ENCODE peak calls at places on chromosome 3, in seven cellular contexts. One of them, this sample, is unnamed.

GRCh38 chr3:171622126-171622525 is 161.9 kb upstream of the TNIK start:
- DNase-seq in posterior vena cava: no peak
- DNase-seq in RWPE1: no peak
- DNase-seq in heart left ventricle: no peak
- DNase-seq in RWPE2: no peak
- DNase-seq in AG10803: no peak
- DNase-seq in LoVo: no peak
- DNase-seq in this sample: no peak

GRCh38 chr3:66423791-66424190 is 77.0 kb downstream of the LRIG1 start:
- DNase-seq in posterior vena cava: no peak
- DNase-seq in RWPE1: no peak
- DNase-seq in heart left ventricle: no peak
- DNase-seq in RWPE2: no peak
- DNase-seq in AG10803: peak; percentile 75
- DNase-seq in LoVo: no peak
- DNase-seq in this sample: no peak

GRCh38 chr3:123194552-123194951 is 7.2 kb upstream of the SEC22A start:
- DNase-seq in posterior vena cava: no peak
- DNase-seq in RWPE1: no peak
- DNase-seq in heart left ventricle: no peak
- DNase-seq in RWPE2: no peak
- DNase-seq in AG10803: peak; percentile 11
- DNase-seq in LoVo: no peak
- DNase-seq in this sample: no peak

GRCh38 chr3:106811376-106811775 is 565.9 kb upstream of the CCDC54 start:
- DNase-seq in posterior vena cava: no peak
- DNase-seq in RWPE1: peak; percentile 14
- DNase-seq in heart left ventricle: no peak
- DNase-seq in RWPE2: no peak
- DNase-seq in AG10803: peak; percentile 79
- DNase-seq in LoVo: no peak
- DNase-seq in this sample: no peak

GRCh38 chr3:157491136-157491535 is 12.1 kb downstream of the VEPH1 start:
- DNase-seq in posterior vena cava: no peak
- DNase-seq in RWPE1: no peak
- DNase-seq in heart left ventricle: no peak
- DNase-seq in RWPE2: no peak
- DNase-seq in AG10803: no peak
- DNase-seq in LoVo: no peak
- DNase-seq in this sample: no peak

GRCh38 chr3:99172736-99173657 is 271.5 kb upstream of the DCBLD2 start:
- DNase-seq in posterior vena cava: peak; percentile 59
- DNase-seq in RWPE1: peak; percentile 34
- DNase-seq in heart left ventricle: peak; percentile 38
- DNase-seq in RWPE2: no peak
- DNase-seq in AG10803: peak; percentile 86
- DNase-seq in LoVo: peak; percentile 63
- DNase-seq in this sample: peak; percentile 65

GRCh38 chr3:36677331-36678007 is 86.9 kb downstream of the DCLK3 start:
- DNase-seq in posterior vena cava: no peak
- DNase-seq in RWPE1: peak; percentile 13
- DNase-seq in heart left ventricle: no peak
- DNase-seq in RWPE2: no peak
- DNase-seq in AG10803: peak; percentile 98
- DNase-seq in LoVo: no peak
- DNase-seq in this sample: no peak

GRCh38 chr3:129561619-129562248 is 18.8 kb downstream of the H1-8 start:
- DNase-seq in posterior vena cava: no peak
- DNase-seq in RWPE1: no peak
- DNase-seq in heart left ventricle: no peak
- DNase-seq in RWPE2: no peak
- DNase-seq in AG10803: no peak
- DNase-seq in LoVo: no peak
- DNase-seq in this sample: no peak

GRCh38 chr3:39724233-39724846 is 85.1 kb upstream of the MYRIP start:
- DNase-seq in posterior vena cava: no peak
- DNase-seq in RWPE1: no peak
- DNase-seq in heart left ventricle: no peak
- DNase-seq in RWPE2: no peak
- DNase-seq in AG10803: no peak
- DNase-seq in LoVo: no peak
- DNase-seq in this sample: no peak

GRCh38 chr3:148318240-148318639 is 379.5 kb upstream of the AGTR1 start:
- DNase-seq in posterior vena cava: no peak
- DNase-seq in RWPE1: no peak
- DNase-seq in heart left ventricle: no peak
- DNase-seq in RWPE2: no peak
- DNase-seq in AG10803: no peak
- DNase-seq in LoVo: no peak
- DNase-seq in this sample: no peak

GRCh38 chr3:55873523-55874254 is 386.6 kb upstream of the WNT5A start:
- DNase-seq in posterior vena cava: no peak
- DNase-seq in RWPE1: no peak
- DNase-seq in heart left ventricle: no peak
- DNase-seq in RWPE2: no peak
- DNase-seq in AG10803: no peak
- DNase-seq in LoVo: no peak
- DNase-seq in this sample: no peak

GRCh38 chr3:18111702-18112311 is 313.3 kb downstream of the SATB1 start:
- DNase-seq in posterior vena cava: no peak
- DNase-seq in RWPE1: no peak
- DNase-seq in heart left ventricle: no peak
- DNase-seq in RWPE2: no peak
- DNase-seq in AG10803: peak; percentile 25
- DNase-seq in LoVo: peak; percentile 50
- DNase-seq in this sample: no peak

GRCh38 chr3:112856537-112856936 is 9.9 kb upstream of the CD200R1L start:
- DNase-seq in posterior vena cava: no peak
- DNase-seq in RWPE1: no peak
- DNase-seq in heart left ventricle: no peak
- DNase-seq in RWPE2: no peak
- DNase-seq in AG10803: no peak
- DNase-seq in LoVo: no peak
- DNase-seq in this sample: no peak

GRCh38 chr3:43017593-43018195 is 38.6 kb downstream of the GASK1A start:
- DNase-seq in posterior vena cava: no peak
- DNase-seq in RWPE1: no peak
- DNase-seq in heart left ventricle: no peak
- DNase-seq in RWPE2: no peak
- DNase-seq in AG10803: no peak
- DNase-seq in LoVo: no peak
- DNase-seq in this sample: no peak

GRCh38 chr3:39112113-39112512 is 4.6 kb downstream of the TTC21A start:
- DNase-seq in posterior vena cava: no peak
- DNase-seq in RWPE1: no peak
- DNase-seq in heart left ventricle: no peak
- DNase-seq in RWPE2: no peak
- DNase-seq in AG10803: no peak
- DNase-seq in LoVo: no peak
- DNase-seq in this sample: no peak

GRCh38 chr3:123724306-123724705 is 139.5 kb upstream of the HACD2 start:
- DNase-seq in posterior vena cava: no peak
- DNase-seq in RWPE1: no peak
- DNase-seq in heart left ventricle: no peak
- DNase-seq in RWPE2: no peak
- DNase-seq in AG10803: peak; percentile 49
- DNase-seq in LoVo: no peak
- DNase-seq in this sample: no peak

GRCh38 chr3:150222190-150222548 is 185.9 kb upstream of the TSC22D2 start:
- DNase-seq in posterior vena cava: no peak
- DNase-seq in RWPE1: no peak
- DNase-seq in heart left ventricle: no peak
- DNase-seq in RWPE2: no peak
- DNase-seq in AG10803: no peak
- DNase-seq in LoVo: no peak
- DNase-seq in this sample: no peak

GRCh38 chr3:50212971-50213370 is 7.9 kb downstream of the SLC38A3 start:
- DNase-seq in posterior vena cava: no peak
- DNase-seq in RWPE1: no peak
- DNase-seq in heart left ventricle: no peak
- DNase-seq in RWPE2: no peak
- DNase-seq in AG10803: no peak
- DNase-seq in LoVo: no peak
- DNase-seq in this sample: no peak

GRCh38 chr3:119311191-119311925 is 17.2 kb downstream of the ARHGAP31 start:
- DNase-seq in posterior vena cava: no peak
- DNase-seq in RWPE1: peak; percentile 64
- DNase-seq in heart left ventricle: no peak
- DNase-seq in RWPE2: no peak
- DNase-seq in AG10803: peak; percentile 80
- DNase-seq in LoVo: peak; percentile 16
- DNase-seq in this sample: no peak

GRCh38 chr3:32432711-32433530 is 41.3 kb downstream of the CMTM7 start:
- DNase-seq in posterior vena cava: no peak
- DNase-seq in RWPE1: no peak
- DNase-seq in heart left ventricle: no peak
- DNase-seq in RWPE2: no peak
- DNase-seq in AG10803: peak; percentile 50
- DNase-seq in LoVo: no peak
- DNase-seq in this sample: no peak

GRCh38 chr3:37100411-37100810 is 74.0 kb downstream of the LRRFIP2 start:
- DNase-seq in posterior vena cava: no peak
- DNase-seq in RWPE1: no peak
- DNase-seq in heart left ventricle: no peak
- DNase-seq in RWPE2: no peak
- DNase-seq in AG10803: no peak
- DNase-seq in LoVo: no peak
- DNase-seq in this sample: no peak

GRCh38 chr3:168100777-168101492 is 5.2 kb upstream of the GOLIM4 start:
- DNase-seq in posterior vena cava: no peak
- DNase-seq in RWPE1: no peak
- DNase-seq in heart left ventricle: no peak
- DNase-seq in RWPE2: no peak
- DNase-seq in AG10803: peak; percentile 30
- DNase-seq in LoVo: no peak
- DNase-seq in this sample: no peak

GRCh38 chr3:179146911-179147570 is 1.1 kb upstream of the PIK3CA start:
- DNase-seq in posterior vena cava: no peak
- DNase-seq in RWPE1: peak; percentile 53
- DNase-seq in heart left ventricle: no peak
- DNase-seq in RWPE2: no peak
- DNase-seq in AG10803: peak; percentile 55
- DNase-seq in LoVo: peak; percentile 71
- DNase-seq in this sample: peak; percentile 31

GRCh38 chr3:32959370-32959769 is 7.9 kb downstream of the CCR4 start:
- DNase-seq in posterior vena cava: peak; percentile 26
- DNase-seq in RWPE1: no peak
- DNase-seq in heart left ventricle: no peak
- DNase-seq in RWPE2: no peak
- DNase-seq in AG10803: no peak
- DNase-seq in LoVo: no peak
- DNase-seq in this sample: no peak

GRCh38 chr3:56787784-56788256 is 13.9 kb downstream of the ARHGEF3 start:
- DNase-seq in posterior vena cava: no peak
- DNase-seq in RWPE1: no peak
- DNase-seq in heart left ventricle: no peak
- DNase-seq in RWPE2: no peak
- DNase-seq in AG10803: no peak
- DNase-seq in LoVo: no peak
- DNase-seq in this sample: no peak

GRCh38 chr3:138089091-138089490 is 26.3 kb downstream of the DZIP1L start:
- DNase-seq in posterior vena cava: no peak
- DNase-seq in RWPE1: peak; percentile 66
- DNase-seq in heart left ventricle: no peak
- DNase-seq in RWPE2: no peak
- DNase-seq in AG10803: peak; percentile 57
- DNase-seq in LoVo: no peak
- DNase-seq in this sample: no peak

GRCh38 chr3:139982404-139982803 is 47.4 kb downstream of the CLSTN2 start:
- DNase-seq in posterior vena cava: no peak
- DNase-seq in RWPE1: peak; percentile 7
- DNase-seq in heart left ventricle: no peak
- DNase-seq in RWPE2: no peak
- DNase-seq in AG10803: no peak
- DNase-seq in LoVo: no peak
- DNase-seq in this sample: no peak

GRCh38 chr3:114770874-114771273 is 376.2 kb downstream of the ZBTB20 start:
- DNase-seq in posterior vena cava: no peak
- DNase-seq in RWPE1: no peak
- DNase-seq in heart left ventricle: no peak
- DNase-seq in RWPE2: no peak
- DNase-seq in AG10803: peak; percentile 49
- DNase-seq in LoVo: no peak
- DNase-seq in this sample: no peak

GRCh38 chr3:177228601-177229190 is 31.4 kb upstream of the TBL1XR1 start:
- DNase-seq in posterior vena cava: no peak
- DNase-seq in RWPE1: no peak
- DNase-seq in heart left ventricle: no peak
- DNase-seq in RWPE2: no peak
- DNase-seq in AG10803: no peak
- DNase-seq in LoVo: no peak
- DNase-seq in this sample: no peak

This sample was measured in adrenal gland.